ENCODE peak calls at places on chromosome 5, in nine cellular contexts. P is cerebellar cortex; W is amniotic epithelial cell; S is left kidney; F is GM23248; E is frontal cortex; R is activated effector memory CD4-positive, alpha-beta T cell treated with Interleukin-2 at 50 U/mL for 16 hours; I is pons; K is HFFc6. Q is an unnamed sample.

GRCh38 chr5:78757269-78758053 is 108.9 kb upstream of the LHFPL2 start:
- DNase-seq in R (no peak), I (no peak), S (no peak), W (peak; percentile 85), E (no peak), K (peak; percentile 27), P (no peak), F (peak; percentile 85), Q (peak; percentile 42)

GRCh38 chr5:32329395-32329834 is 16.7 kb upstream of the MTMR12 start:
- DNase-seq in F (peak; percentile 81), R (peak; percentile 27), W (peak; percentile 57), P (peak; percentile 86), E (peak; percentile 71), I (peak; percentile 72), K (peak; percentile 61), S (peak; percentile 62), Q (peak; percentile 76)

GRCh38 chr5:171494452-171495121 is 75.1 kb downstream of the FGF18 start:
- DNase-seq in S (peak; percentile 78), I (no peak), W (peak; percentile 84), F (peak; percentile 80), K (peak; percentile 48), R (no peak), E (peak; percentile 41), P (peak; percentile 19), Q (no peak)

GRCh38 chr5:154446183-154447073 is 631 bp downstream of the SAP30L start:
- DNase-seq in R (peak; percentile 23), P (peak; percentile 45), I (peak; percentile 30), S (peak; percentile 89), W (peak; percentile 69), F (peak; percentile 87), K (peak; percentile 69), E (peak; percentile 46), Q (peak; percentile 71)

GRCh38 chr5:57887851-57888621 is 405.4 kb upstream of the ACTBL2 start:
- DNase-seq in P (peak; percentile 29), I (peak; percentile 54), K (peak; percentile 67), R (no peak), W (peak; percentile 70), E (peak; percentile 34), F (peak; percentile 71), S (peak; percentile 83), Q (peak; percentile 84)

GRCh38 chr5:16644301-16644889 is 27.6 kb upstream of the RETREG1 start:
- DNase-seq in E (no peak), F (no peak), P (no peak), K (no peak), R (no peak), W (no peak), S (no peak), I (no peak), Q (no peak)

GRCh38 chr5:91690921-91691320 is 307.8 kb upstream of the ARRDC3 start:
- DNase-seq in K (no peak), F (no peak), W (no peak), S (no peak), E (no peak), P (no peak), R (no peak), I (no peak), Q (no peak)

GRCh38 chr5:17405976-17406876 is 91.8 kb upstream of the TAF11L2 start:
- DNase-seq in P (no peak), E (no peak), K (no peak), R (no peak), F (peak; percentile 61), W (no peak), S (no peak), I (no peak), Q (no peak)

GRCh38 chr5:173567548-173567947 is 48.9 kb downstream of the BOD1 start:
- DNase-seq in S (no peak), W (no peak), K (peak; percentile 17), F (peak; percentile 48), R (no peak), I (no peak), E (no peak), P (no peak), Q (peak; percentile 65)

GRCh38 chr5:180049357-180049673 is 22.2 kb downstream of the RNF130 start:
- DNase-seq in I (no peak), F (no peak), S (no peak), E (no peak), R (no peak), K (no peak), W (no peak), P (no peak), Q (no peak)

GRCh38 chr5:115709585-115709984 is 83.7 kb upstream of the TMED7 start:
- DNase-seq in P (no peak), E (no peak), K (no peak), F (peak; percentile 9), R (no peak), S (no peak), I (no peak), W (no peak), Q (peak; percentile 8)

GRCh38 chr5:160348080-160348479 is 22.3 kb downstream of the C1QTNF2 start:
- DNase-seq in E (no peak), K (no peak), R (no peak), F (no peak), I (no peak), P (no peak), W (no peak), S (no peak), Q (no peak)

GRCh38 chr5:75052461-75053285 is at the start of gene GCNT4:
- DNase-seq in F (peak; percentile 77), W (peak; percentile 42), K (peak; percentile 28), R (no peak), I (no peak), P (no peak), S (peak; percentile 72), E (peak; percentile 32), Q (peak; percentile 66)

GRCh38 chr5:6905423-6905822 is 192.2 kb downstream of the TENT4A start:
- DNase-seq in P (no peak), S (no peak), W (no peak), K (no peak), I (no peak), F (peak; percentile 3), R (no peak), E (no peak), Q (peak; percentile 29)

GRCh38 chr5:106092455-106092854 is 1578.3 kb downstream of the EFNA5 start:
- DNase-seq in R (no peak), E (no peak), S (no peak), I (no peak), W (no peak), K (no peak), P (no peak), F (no peak), Q (no peak)

GRCh38 chr5:81027481-81028058 is 67.4 kb downstream of the RASGRF2 start:
- DNase-seq in K (no peak), R (no peak), I (no peak), S (no peak), F (no peak), W (no peak), P (no peak), E (no peak), Q (no peak)

GRCh38 chr5:142201471-142201887 is 92.9 kb downstream of the NDFIP1 start:
- DNase-seq in R (no peak), I (no peak), W (peak; percentile 95), F (peak; percentile 97), K (peak; percentile 94), E (no peak), S (no peak), P (no peak), Q (no peak)

GRCh38 chr5:102681403-102681983 is 73.6 kb upstream of the PAM start:
- DNase-seq in P (peak; percentile 82), F (peak; percentile 84), K (peak; percentile 68), E (peak; percentile 31), I (peak; percentile 83), W (peak; percentile 70), S (peak; percentile 89), R (peak; percentile 16), Q (peak; percentile 87)

GRCh38 chr5:167889276-167889675 is 402.2 kb upstream of the WWC1 start:
- DNase-seq in K (no peak), I (no peak), R (no peak), F (no peak), W (no peak), P (no peak), E (no peak), S (no peak), Q (no peak)

GRCh38 chr5:95730730-95731570 is at the start of gene RHOBTB3:
- DNase-seq in S (peak; percentile 96), W (peak; percentile 96), R (peak; percentile 1), K (peak; percentile 87), F (peak; percentile 92), E (peak; percentile 64), I (peak; percentile 90), P (peak; percentile 61), Q (peak; percentile 96)

GRCh38 chr5:109805882-109806281 is 116.2 kb downstream of the MAN2A1 start:
- DNase-seq in P (no peak), E (no peak), W (no peak), S (peak; percentile 80), K (no peak), F (no peak), R (no peak), I (no peak), Q (no peak)

GRCh38 chr5:31774779-31775178 is 135.8 kb downstream of the PDZD2 start:
- DNase-seq in I (no peak), P (no peak), F (no peak), W (no peak), S (no peak), E (no peak), R (no peak), K (no peak), Q (no peak)

GRCh38 chr5:159294921-159295320 is 31.8 kb downstream of the UBLCP1 start:
- DNase-seq in E (no peak), F (no peak), P (no peak), K (no peak), I (no peak), R (no peak), S (no peak), W (no peak), Q (no peak)

Q was measured in DMS53.